ENCODE peak calls at places on chromosomes 2 and 18, in seven cellular contexts. R is PC-9, O is astrocyte of the spinal cord, I is gastrocnemius medialis, X is transverse colon, Q is hepatocyte, G is GM12865. C is an unnamed sample.

GRCh38 chr2:111689899-111690298 is 194.1 kb downstream of the ANAPC1 start:
- DNase-seq in R (no peak), O (no peak), I (no peak), X (no peak), Q (no peak), G (no peak), C (no peak)

GRCh38 chr2:184598313-184599053 is at the start of gene ZNF804A:
- DNase-seq in R (peak), O (peak), I (peak), X (peak), Q (peak), G (peak), C (no peak)

GRCh38 chr18:73531601-73532000 is 616.0 kb downstream of the FBXO15 start:
- DNase-seq in R (no peak), O (no peak), I (no peak), X (no peak), Q (no peak), G (no peak), C (peak)

GRCh38 chr2:33216508-33217182 is 259.8 kb upstream of the RASGRP3 start:
- DNase-seq in R (no peak), O (no peak), I (peak), X (peak), Q (no peak), G (no peak), C (no peak)

GRCh38 chr2:236562434-236562833 is 7.2 kb upstream of the ACKR3 start:
- DNase-seq in R (no peak), O (no peak), I (no peak), X (no peak), Q (no peak), G (no peak), C (no peak)

GRCh38 chr2:146388757-146389156 is 1456.1 kb upstream of the ACVR2A start:
- DNase-seq in R (no peak), O (peak), I (no peak), X (no peak), Q (no peak), G (no peak), C (no peak)

GRCh38 chr18:77101410-77102245 is 31.0 kb downstream of the MBP start:
- DNase-seq in R (peak), O (peak), I (peak), X (peak), Q (peak), G (peak), C (no peak)

GRCh38 chr2:129092871-129093385 is 774.3 kb upstream of the HS6ST1 start:
- DNase-seq in R (no peak), O (no peak), I (no peak), X (no peak), Q (no peak), G (no peak), C (no peak)

GRCh38 chr2:28621172-28622100 is 125.6 kb downstream of the PLB1 start:
- DNase-seq in R (peak), O (peak), I (peak), X (peak), Q (peak), G (peak), C (no peak)

GRCh38 chr2:15753233-15753798 is 161.6 kb downstream of the DDX1 start:
- DNase-seq in R (no peak), O (no peak), I (no peak), X (no peak), Q (no peak), G (no peak), C (no peak)

GRCh38 chr2:217671043-217671442 is 331.8 kb downstream of the TNS1 start:
- DNase-seq in R (no peak), O (no peak), I (no peak), X (no peak), Q (no peak), G (no peak), C (no peak)

GRCh38 chr2:147549054-147549453 is 295.8 kb upstream of the ACVR2A start:
- DNase-seq in R (no peak), O (no peak), I (no peak), X (no peak), Q (no peak), G (peak), C (no peak)

GRCh38 chr2:4020153-4020552 is 316.8 kb downstream of the DCDC2C start:
- DNase-seq in R (no peak), O (no peak), I (no peak), X (no peak), Q (no peak), G (no peak), C (no peak)

GRCh38 chr2:18311413-18311812 is 249.0 kb downstream of the RDH14 start:
- DNase-seq in R (no peak), O (peak), I (no peak), X (no peak), Q (peak), G (no peak), C (peak)

GRCh38 chr2:36359006-36359580 is 3.5 kb downstream of the CRIM1 start:
- DNase-seq in R (no peak), O (no peak), I (no peak), X (no peak), Q (no peak), G (no peak), C (no peak)

GRCh38 chr2:198374375-198375072 is 570.1 kb downstream of the PLCL1 start:
- DNase-seq in R (peak), O (peak), I (no peak), X (peak), Q (peak), G (peak), C (peak)

GRCh38 chr2:29130295-29130694 is 15.1 kb downstream of the CLIP4 start:
- DNase-seq in R (peak), O (peak), I (no peak), X (no peak), Q (peak), G (peak), C (no peak)

GRCh38 chr2:191679818-191680600 is 2.1 kb downstream of the NABP1 start:
- DNase-seq in R (no peak), O (peak), I (no peak), X (no peak), Q (no peak), G (peak), C (no peak)

GRCh38 chr18:8730080-8730827 is 24.9 kb downstream of the MTCL1 start:
- DNase-seq in R (peak), O (peak), I (no peak), X (peak), Q (peak), G (no peak), C (peak)

GRCh38 chr2:138030459-138030858 is 66.2 kb downstream of the HNMT start:
- DNase-seq in R (no peak), O (peak), I (no peak), X (no peak), Q (no peak), G (peak), C (no peak)

GRCh38 chr2:171348056-171348455 is 85.7 kb downstream of the METTL8 start:
- DNase-seq in R (no peak), O (no peak), I (no peak), X (no peak), Q (no peak), G (no peak), C (peak)

GRCh38 chr2:173017657-173018420 is 57.8 kb upstream of the MAP3K20 start:
- DNase-seq in R (no peak), O (no peak), I (no peak), X (no peak), Q (no peak), G (no peak), C (no peak)

GRCh38 chr2:105797298-105797819 is 52.6 kb downstream of the NCK2 start:
- DNase-seq in R (no peak), O (no peak), I (no peak), X (no peak), Q (no peak), G (peak), C (no peak)

GRCh38 chr2:221104391-221104811 is 467.7 kb downstream of the EPHA4 start:
- DNase-seq in R (no peak), O (peak), I (peak), X (no peak), Q (peak), G (peak), C (no peak)

GRCh38 chr2:95760839-95761525 is 169.2 kb downstream of the TRIM43 start:
- DNase-seq in R (peak), O (peak), I (no peak), X (no peak), Q (no peak), G (no peak), C (no peak)

GRCh38 chr2:12488365-12488972 is 228.3 kb upstream of the TRIB2 start:
- DNase-seq in R (no peak), O (no peak), I (no peak), X (no peak), Q (no peak), G (peak), C (no peak)

GRCh38 chr2:9897331-9897737 is 54.1 kb downstream of the TAF1B start:
- DNase-seq in R (peak), O (peak), I (peak), X (peak), Q (peak), G (peak), C (no peak)

GRCh38 chr18:12422936-12423335 is 15.2 kb downstream of the PRELID3A start:
- DNase-seq in R (no peak), O (no peak), I (no peak), X (no peak), Q (no peak), G (peak), C (no peak)

GRCh38 chr18:66694857-66695256 is 91.0 kb upstream of the CDH19 start:
- DNase-seq in R (no peak), O (no peak), I (no peak), X (no peak), Q (no peak), G (no peak), C (no peak)

GRCh38 chr2:134676960-134677359 is 41.8 kb downstream of the TMEM163 start:
- DNase-seq in R (no peak), O (no peak), I (no peak), X (no peak), Q (no peak), G (no peak), C (no peak)

GRCh38 chr2:176126929-176127768 is 2.4 kb upstream of the HOXD8 start:
- DNase-seq in R (peak), O (peak), I (peak), X (peak), Q (peak), G (peak), C (no peak)

DNA sequence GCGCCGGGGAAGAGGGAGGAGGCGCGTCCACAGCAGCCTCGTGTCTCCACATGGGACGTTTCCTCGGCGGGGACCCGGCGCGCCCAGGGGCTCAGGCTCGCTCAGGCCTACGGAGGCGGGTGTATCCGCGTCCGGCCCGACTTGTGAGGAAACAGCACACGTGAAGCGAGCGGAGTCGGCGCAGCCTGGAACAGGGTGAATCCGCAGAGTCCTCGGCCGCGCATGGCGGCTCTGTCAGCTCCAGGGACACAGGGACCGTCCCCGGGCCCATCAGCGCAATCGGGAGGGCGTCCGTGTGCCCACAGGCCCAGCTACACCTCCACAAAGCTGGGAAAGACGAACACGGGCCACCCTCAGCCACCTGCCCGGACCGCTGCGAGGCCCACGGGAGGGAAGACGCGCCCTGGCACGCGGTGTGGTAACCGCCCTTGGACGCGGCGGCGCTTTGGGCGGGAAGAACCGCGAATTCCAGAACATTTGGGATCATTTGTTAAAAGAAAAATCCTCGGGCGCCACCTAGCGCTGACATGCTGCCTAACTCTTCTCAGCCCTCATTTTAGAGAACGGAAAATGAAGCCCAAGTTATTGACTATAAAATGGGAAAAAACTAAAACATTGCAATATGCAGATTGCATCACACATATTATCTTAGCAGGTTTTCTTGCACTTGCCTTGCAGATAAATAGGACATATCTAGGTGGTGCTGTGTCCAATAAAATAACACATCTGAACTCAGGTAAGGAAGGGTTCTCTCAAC is 40.4 kb downstream of the TMEM18 start:
- DNase-seq in R (peak), O (peak), I (peak), X (peak), Q (peak), G (peak), C (peak)
- H3K4me3 ChIP-seq in R (no peak), O (peak), I (peak), X (no peak), Q (no peak), G (no peak), C (no peak)

DNA sequence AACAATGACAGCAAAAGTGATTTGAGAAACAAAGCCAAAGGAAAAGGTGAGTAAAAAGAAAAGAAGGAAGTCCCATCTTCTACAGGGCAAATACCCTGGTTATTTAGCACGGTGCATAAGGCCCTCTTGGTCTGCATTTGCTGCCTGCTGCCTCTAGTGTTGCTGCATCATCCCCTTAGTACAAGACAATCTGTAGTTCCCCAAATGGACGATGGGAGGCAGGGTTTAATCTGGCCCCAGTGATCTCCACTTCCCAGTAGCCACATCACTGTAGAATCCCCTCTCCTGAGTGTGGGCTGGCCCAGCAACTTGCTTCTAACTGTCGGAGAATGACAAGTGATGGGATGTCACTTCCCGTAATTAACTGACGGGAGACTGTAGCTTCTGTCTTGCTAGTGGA is 85.1 kb downstream of the CTAGE1 start:
- DNase-seq in R (no peak), O (no peak), I (no peak), X (no peak), Q (no peak), G (peak), C (no peak)
- TF ChIP-seq CTCF in R (no peak), O (no peak), I (no peak), X (no peak), Q (no peak), G (peak), C (no peak)

GRCh38 chr2:239326831-239327535 is 73.8 kb downstream of the HDAC4 start:
- DNase-seq in R (peak), O (peak), I (peak), X (no peak), Q (no peak), G (peak), C (no peak)
- H3K4me3 ChIP-seq in R (no peak), O (no peak), I (no peak), X (no peak), Q (no peak), G (no peak), C (no peak)

GRCh38 chr2:75458201-75458600 is 102.5 kb downstream of the EVA1A start:
- DNase-seq in R (no peak), O (no peak), I (no peak), X (no peak), Q (no peak), G (no peak), C (no peak)
- TF ChIP-seq CTCF in R (no peak), O (no peak), I (no peak), X (no peak), Q (no peak), G (no peak), C (no peak)

DNA sequence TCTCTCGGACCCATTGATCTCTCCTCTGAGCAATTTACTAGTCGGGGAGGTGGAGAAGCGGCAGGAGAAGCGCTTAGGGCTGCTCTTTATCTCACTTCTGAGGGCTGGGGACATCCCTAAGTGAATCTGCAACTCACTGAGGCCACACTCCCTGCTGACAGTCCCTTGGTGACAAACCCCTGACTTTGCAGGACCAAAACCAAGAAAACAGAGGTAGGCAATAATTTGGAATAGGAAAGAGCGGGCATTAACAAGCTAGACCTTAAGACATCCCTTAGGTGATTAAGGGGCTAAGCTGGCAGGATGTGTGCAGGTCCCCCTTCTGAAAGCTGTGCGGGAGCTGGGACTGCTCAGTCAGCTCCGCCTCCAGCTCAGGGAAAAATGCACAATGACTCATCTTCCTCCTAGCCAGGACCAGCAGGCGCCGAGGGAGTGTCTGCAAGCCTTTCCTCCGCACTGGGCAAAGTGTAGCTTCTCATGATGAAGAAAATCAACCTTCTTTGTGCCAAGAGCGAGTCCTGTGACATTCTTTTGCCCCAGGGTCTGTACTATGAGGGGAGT is 63.3 kb downstream of the BOD1L2 start:
- DNase-seq in R (peak), O (peak), I (no peak), X (peak), Q (peak), G (no peak), C (peak)
- H3K4me3 ChIP-seq in R (peak), O (no peak), I (no peak), X (no peak), Q (no peak), G (no peak), C (no peak)

DNA sequence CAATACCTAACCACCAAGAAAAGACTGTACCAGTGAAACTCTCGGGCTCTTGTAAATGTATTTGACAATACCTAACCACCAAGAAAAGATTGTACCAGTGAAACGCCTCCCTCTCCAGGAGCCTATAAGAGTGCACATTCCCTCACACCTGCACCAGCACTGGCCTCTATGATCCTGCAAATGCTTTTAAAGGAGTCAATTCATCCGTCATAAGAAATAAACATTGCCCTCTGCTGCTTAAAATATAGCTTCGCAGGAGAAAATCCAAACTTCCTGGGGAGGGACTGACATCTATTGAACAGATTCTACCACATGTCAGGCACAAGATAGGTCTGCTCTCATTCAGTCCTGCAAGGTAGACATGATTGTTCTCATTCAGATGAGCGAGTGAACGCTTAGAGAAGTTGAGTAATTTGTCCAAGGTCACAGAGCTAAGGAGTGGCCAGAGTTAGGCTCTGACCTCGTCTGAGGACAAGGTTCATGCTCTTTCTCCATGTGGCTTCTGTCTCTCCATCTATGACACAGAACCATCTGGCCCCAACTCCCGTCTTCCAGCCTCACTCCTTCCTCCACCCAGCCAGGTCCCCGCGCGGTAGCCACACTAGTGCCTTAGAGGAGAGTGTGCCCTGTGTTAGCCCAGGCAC is 38.7 kb downstream of the MCFD2 start:
- DNase-seq in R (peak), O (peak), I (no peak), X (peak), Q (peak), G (peak), C (peak)
- TF ChIP-seq CTCF in R (peak), O (peak), I (peak), X (peak), Q (peak), G (no peak), C (peak)

GRCh38 chr2:239114616-239115265 is 266.9 kb downstream of the TWIST2 start:
- DNase-seq in R (no peak), O (no peak), I (no peak), X (no peak), Q (no peak), G (no peak), C (no peak)
- H3K4me3 ChIP-seq in R (no peak), O (no peak), I (no peak), X (no peak), Q (no peak), G (no peak), C (no peak)

DNA sequence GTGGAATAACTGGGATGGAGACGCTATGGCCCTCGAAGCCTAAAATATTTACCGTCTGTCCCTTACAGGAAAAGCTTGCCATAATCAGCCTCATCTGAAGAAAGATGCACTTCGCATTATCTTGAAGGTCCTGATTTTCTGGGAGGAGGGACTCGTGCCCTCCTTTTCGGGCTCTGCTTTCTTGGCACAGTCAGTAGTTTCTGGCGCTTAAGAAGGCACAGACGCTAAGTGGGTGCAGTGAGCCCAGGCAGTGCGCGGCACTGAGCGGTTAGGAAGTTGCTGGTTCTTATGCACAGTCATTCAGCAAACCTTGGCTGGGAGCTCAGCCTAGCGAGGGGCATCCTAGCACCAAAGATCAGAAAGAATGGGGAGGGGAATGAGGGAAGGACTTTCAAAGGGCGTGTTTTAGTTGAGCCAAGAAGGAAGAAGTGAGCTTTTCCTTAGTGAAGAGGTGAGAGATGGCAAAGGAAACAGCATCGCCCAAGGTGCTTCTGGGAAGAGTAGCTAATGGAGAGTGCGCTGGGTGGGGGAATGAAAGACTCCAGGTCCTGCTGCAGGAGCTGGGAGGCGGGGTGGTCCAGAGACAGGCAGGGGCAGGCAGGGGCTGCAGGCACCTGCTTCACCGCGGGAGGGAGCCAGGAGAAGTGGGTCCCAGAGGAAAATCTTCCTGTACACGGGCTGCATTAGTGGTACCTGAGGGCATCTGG is 64.1 kb downstream of the ZCCHC2 start:
- DNase-seq in R (no peak), O (no peak), I (no peak), X (no peak), Q (no peak), G (no peak), C (no peak)
- TF ChIP-seq CTCF in R (no peak), O (no peak), I (no peak), X (no peak), Q (no peak), G (no peak), C (no peak)

GRCh38 chr18:43115076-43116035 is at the start of gene RIT2:
- DNase-seq in R (no peak), O (no peak), I (no peak), X (no peak), Q (no peak), G (no peak), C (no peak)
- H3K4me3 ChIP-seq in R (no peak), O (peak), I (no peak), X (no peak), Q (no peak), G (no peak), C (no peak)

C was measured in LNCaP clone FGC.